ENCODE peak calls at places on chromosomes 5 and 9, in seven cellular contexts. T is activated CD8-positive, alpha-beta memory T cell treated with anti-CD3 and anti-CD28 coated beads for 4 hours; F is right cardiac atrium; L is IMR-90; D is Daoy; A is activated T-cell treated with anti-CD3 and anti-CD28 coated beads, Interleukin-2, amount 50 U/mL, for 24 hours; G is dorsolateral prefrontal cortex. B is an unnamed sample.

GRCh38 chr9:87684627-87685204 is 41.2 kb upstream of the CTSL start:
- DNase-seq in T (no peak), F (peak; percentile 73), L (peak; percentile 24), D (peak; percentile 44), A (no peak), G (no peak), B (peak; percentile 33)

GRCh38 chr9:82789155-82789824 is 273.7 kb downstream of the RASEF start:
- DNase-seq in T (no peak), F (no peak), L (no peak), D (no peak), A (no peak), G (no peak), B (no peak)

GRCh38 chr9:121267689-121268597 is at the start of gene GSN:
- DNase-seq in T (peak; percentile 29), F (peak; percentile 94), L (peak; percentile 50), D (peak; percentile 82), A (peak; percentile 64), G (peak; percentile 85), B (peak; percentile 47)

GRCh38 chr5:178983728-178984127 is 11.4 kb downstream of the GRM6 start:
- DNase-seq in T (no peak), F (no peak), L (no peak), D (no peak), A (no peak), G (no peak), B (no peak)

GRCh38 chr5:53779541-53779981 is 219.1 kb downstream of the NDUFS4 start:
- DNase-seq in T (no peak), F (peak; percentile 76), L (peak; percentile 73), D (no peak), A (no peak), G (no peak), B (peak; percentile 2)

GRCh38 chr9:120358877-120359276 is 221.1 kb downstream of the CDK5RAP2 start:
- DNase-seq in T (no peak), F (no peak), L (no peak), D (no peak), A (no peak), G (no peak), B (no peak)

GRCh38 chr9:98479967-98480847 is 224.8 kb upstream of the TBC1D2 start:
- DNase-seq in T (no peak), F (no peak), L (peak; percentile 41), D (peak; percentile 47), A (no peak), G (no peak), B (no peak)

GRCh38 chr9:130606887-130607582 is 27.7 kb downstream of the FUBP3 start:
- DNase-seq in T (no peak), F (no peak), L (peak; percentile 25), D (no peak), A (no peak), G (no peak), B (no peak)

GRCh38 chr9:38024036-38024681 is 44.9 kb downstream of the SHB start:
- DNase-seq in T (no peak), F (no peak), L (peak; percentile 94), D (peak; percentile 76), A (no peak), G (peak; percentile 82), B (no peak)

GRCh38 chr5:93433422-93433821 is 147.6 kb downstream of the NR2F1-AS1 start:
- DNase-seq in T (no peak), F (no peak), L (peak; percentile 96), D (no peak), A (no peak), G (no peak), B (no peak)

GRCh38 chr5:64835266-64835665 is 66.5 kb downstream of the CWC27 start:
- DNase-seq in T (no peak), F (no peak), L (no peak), D (no peak), A (no peak), G (no peak), B (no peak)

B was measured in cerebellum.